ENCODE peak calls at places on chromosomes 16 and 17, in ten cellular contexts. S, O, P, J, F, D, B, X, H and E are unnamed samples.

GRCh38 chr17:53628011-53628410 is 194.7 kb upstream of the KIF2B start:
- DNase-seq in S (no peak), O (peak), P (no peak), J (no peak), F (no peak), D (no peak), B (no peak), X (peak), H (peak), E (no peak)

GRCh38 chr16:54962045-54962444 is 31.4 kb downstream of the IRX5 start:
- DNase-seq in S (no peak), O (no peak), P (no peak), J (no peak), F (no peak), D (no peak), B (no peak), X (no peak), H (no peak), E (no peak)

GRCh38 chr16:66479661-66480264 is 52.7 kb downstream of the BEAN1 start:
- DNase-seq in S (no peak), O (no peak), P (no peak), J (no peak), F (no peak), D (peak), B (no peak), X (no peak), H (no peak), E (no peak)

GRCh38 chr17:64706224-64707076 is 44.3 kb upstream of the SMURF2 start:
- DNase-seq in S (no peak), O (no peak), P (no peak), J (no peak), F (no peak), D (no peak), B (no peak), X (no peak), H (no peak), E (no peak)

GRCh38 chr16:27430923-27431484 is 29.0 kb downstream of the IL21R start:
- DNase-seq in S (no peak), O (peak), P (peak), J (no peak), F (peak), D (peak), B (peak), X (no peak), H (peak), E (no peak)

GRCh38 chr16:89103781-89104180 is 10.1 kb downstream of the ACSF3 start:
- DNase-seq in S (no peak), O (no peak), P (no peak), J (no peak), F (no peak), D (no peak), B (no peak), X (no peak), H (no peak), E (no peak)

GRCh38 chr17:65374966-65375365 is 186.5 kb downstream of the AXIN2 start:
- DNase-seq in S (no peak), O (no peak), P (no peak), J (no peak), F (no peak), D (no peak), B (no peak), X (no peak), H (no peak), E (no peak)

GRCh38 chr16:46715769-46716305 is 26.4 kb downstream of the ORC6 start:
- DNase-seq in S (no peak), O (peak), P (no peak), J (no peak), F (no peak), D (no peak), B (peak), X (no peak), H (no peak), E (no peak)

GRCh38 chr17:63998050-63998720 is at the start of gene PRR29:
- DNase-seq in S (peak), O (peak), P (peak), J (peak), F (peak), D (peak), B (peak), X (no peak), H (peak), E (no peak)

GRCh38 chr17:32341141-32341856 is 674 bp downstream of the C17orf75 start:
- DNase-seq in S (no peak), O (no peak), P (no peak), J (peak), F (no peak), D (no peak), B (no peak), X (no peak), H (no peak), E (no peak)

GRCh38 chr17:680554-680953 is 34.1 kb downstream of the VPS53 start:
- DNase-seq in S (no peak), O (no peak), P (no peak), J (no peak), F (no peak), D (no peak), B (no peak), X (no peak), H (no peak), E (no peak)

GRCh38 chr16:30838876-30839471 is 52.0 kb upstream of the ZNF629 start:
- DNase-seq in S (peak), O (no peak), P (no peak), J (no peak), F (no peak), D (no peak), B (no peak), X (no peak), H (no peak), E (no peak)

GRCh38 chr16:73996624-73997339 is 299.8 kb upstream of the PSMD7 start:
- DNase-seq in S (no peak), O (no peak), P (no peak), J (no peak), F (no peak), D (no peak), B (no peak), X (peak), H (no peak), E (no peak)

GRCh38 chr16:16041196-16041892 is 91.9 kb downstream of the ABCC1 start:
- DNase-seq in S (peak), O (no peak), P (no peak), J (no peak), F (no peak), D (no peak), B (no peak), X (no peak), H (no peak), E (no peak)

GRCh38 chr17:5281814-5282638 is at the start of gene RABEP1:
- DNase-seq in S (peak), O (peak), P (peak), J (peak), F (peak), D (peak), B (peak), X (peak), H (peak), E (peak)

GRCh38 chr17:50060951-50061712 is 5.2 kb downstream of the ITGA3 start:
- DNase-seq in S (no peak), O (peak), P (peak), J (no peak), F (peak), D (peak), B (peak), X (no peak), H (peak), E (no peak)

GRCh38 chr17:50057521-50057991 is 1.6 kb downstream of the ITGA3 start:
- DNase-seq in S (no peak), O (no peak), P (no peak), J (no peak), F (no peak), D (no peak), B (no peak), X (no peak), H (no peak), E (no peak)

GRCh38 chr17:50059256-50059655 is 3.3 kb downstream of the ITGA3 start:
- DNase-seq in S (no peak), O (no peak), P (no peak), J (no peak), F (no peak), D (no peak), B (no peak), X (no peak), H (no peak), E (no peak)

GRCh38 chr17:50058296-50058945 is 2.5 kb downstream of the ITGA3 start:
- DNase-seq in S (no peak), O (no peak), P (no peak), J (no peak), F (no peak), D (no peak), B (no peak), X (no peak), H (no peak), E (no peak)

DNA sequence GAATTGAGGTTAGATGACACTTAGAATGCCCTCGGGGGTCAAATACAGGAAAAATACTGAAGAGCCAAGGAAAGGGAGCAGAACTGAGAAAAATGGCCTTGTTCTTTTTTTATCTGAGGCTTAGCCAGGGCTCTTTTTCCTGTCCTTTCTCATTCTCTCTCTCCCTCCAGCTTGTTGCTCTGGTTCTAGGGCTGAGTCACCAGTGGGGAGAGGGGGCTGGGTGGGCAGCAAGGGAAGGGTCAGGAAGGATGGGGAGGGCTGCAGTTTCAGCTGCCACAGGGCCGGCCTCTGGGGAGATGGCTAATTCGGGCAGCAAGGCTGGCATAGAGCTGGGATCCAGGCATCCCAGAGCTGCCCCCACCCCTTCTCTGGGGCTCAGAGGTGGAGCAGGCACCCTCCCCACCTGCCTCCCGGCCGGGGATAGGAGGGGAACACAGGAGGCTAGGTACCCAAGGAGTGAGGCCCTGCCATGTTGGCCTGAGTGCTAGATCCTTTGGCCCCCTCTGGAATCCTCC is 3.9 kb downstream of the ITGA3 start:
- DNase-seq in S (no peak), O (peak), P (no peak), J (no peak), F (no peak), D (no peak), B (no peak), X (no peak), H (peak), E (no peak)
- H3K4me3 ChIP-seq in S (no peak), O (no peak), P (no peak), J (peak), F (no peak), D (no peak), B (no peak), X (peak), H (no peak), E (peak)

GRCh38 chr17:66942453-66943264 is 21.8 kb upstream of the CACNG4 start:
- DNase-seq in S (no peak), O (no peak), P (no peak), J (no peak), F (peak), D (peak), B (no peak), X (no peak), H (no peak), E (no peak)
- TF ChIP-seq CTCF in S (no peak), O (no peak), P (no peak), J (no peak), F (no peak), D (no peak), B (no peak), X (no peak), H (no peak), E (no peak)

DNA sequence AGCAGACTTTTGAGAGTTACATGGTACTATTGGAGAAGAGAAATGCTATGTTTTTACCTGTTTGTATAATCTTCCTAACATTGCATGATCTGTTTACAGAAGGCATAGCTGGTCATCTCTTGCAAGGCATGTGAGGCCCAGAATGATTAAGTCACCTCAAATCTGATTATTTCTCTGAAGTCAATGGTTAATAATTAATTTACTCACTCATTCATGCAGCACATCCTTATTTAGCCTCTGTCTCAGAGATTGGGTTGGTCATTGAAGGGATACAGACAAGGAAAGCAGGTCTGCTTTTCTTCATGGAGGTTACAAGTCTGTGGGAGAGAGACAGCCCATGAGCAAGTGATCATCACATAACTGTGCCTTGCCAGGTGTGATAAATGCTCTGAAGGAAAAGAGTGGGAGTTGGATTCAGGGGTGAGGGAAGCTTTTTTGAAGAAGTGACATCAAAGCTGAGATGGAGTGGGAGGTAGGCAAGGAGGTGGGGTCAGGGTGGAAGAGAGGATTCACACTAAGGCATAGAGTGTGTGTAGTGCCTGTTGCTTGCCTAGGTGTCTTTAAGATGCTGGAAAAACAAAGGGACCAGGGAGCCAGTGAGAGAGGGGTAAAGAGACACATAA is 16.3 kb upstream of the RBFOX1 start:
- DNase-seq in S (no peak), O (no peak), P (no peak), J (no peak), F (no peak), D (no peak), B (no peak), X (no peak), H (no peak), E (no peak)
- H3K4me3 ChIP-seq in S (no peak), O (no peak), P (no peak), J (no peak), F (no peak), D (no peak), B (no peak), X (no peak), H (no peak), E (no peak)

GRCh38 chr17:47821424-47822379 is at the start of gene OSBPL7:
- DNase-seq in S (peak), O (peak), P (peak), J (peak), F (peak), D (peak), B (peak), X (peak), H (peak), E (peak)
- TF ChIP-seq CTCF in S (peak), O (peak), P (peak), J (peak), F (no peak), D (no peak), B (no peak), X (peak), H (peak), E (peak)

GRCh38 chr17:77178586-77178985 is 37.8 kb downstream of the SEC14L1 start:
- DNase-seq in S (no peak), O (no peak), P (no peak), J (no peak), F (no peak), D (no peak), B (no peak), X (no peak), H (no peak), E (no peak)
- H3K4me3 ChIP-seq in S (no peak), O (no peak), P (no peak), J (no peak), F (no peak), D (no peak), B (no peak), X (no peak), H (no peak), E (no peak)